ENCODE peak calls at places on chromosomes 12 and 14, in nine cellular contexts. M is activated CD4-positive, alpha-beta T cell treated with anti-CD3 and anti-CD28 coated beads, Interleukin-2, amount 50 U/mL, for 24 hours; D is SJSA1; X is AG04450; G is heart left ventricle; I is epithelial cell of esophagus; P is WTC11; U is colonic mucosa; B is HEK293T. J is an unnamed sample.

GRCh38 chr12:6458281-6459003 is 6.6 kb downstream of the TAPBPL start:
- DNase-seq in X (no peak), P (no peak), D (no peak), U (no peak), B (no peak), M (no peak), G (no peak), I (no peak), J (no peak)

GRCh38 chr12:60148109-60148508 is 552.3 kb downstream of the SLC16A7 start:
- DNase-seq in P (no peak), B (no peak), U (no peak), I (peak), M (no peak), G (no peak), X (peak), D (no peak), J (no peak)

GRCh38 chr14:92615451-92615850 is 101.9 kb downstream of the RIN3 start:
- DNase-seq in B (no peak), I (no peak), D (no peak), U (no peak), M (no peak), G (no peak), X (no peak), P (no peak), J (no peak)

GRCh38 chr12:25447046-25447445 is 106.0 kb downstream of the LMNTD1 start:
- DNase-seq in U (no peak), B (no peak), X (no peak), I (no peak), M (no peak), D (no peak), P (no peak), G (no peak), J (no peak)

GRCh38 chr14:35121026-35121886 is 534 bp downstream of the PPP2R3C start:
- DNase-seq in M (no peak), P (no peak), X (no peak), G (no peak), D (peak), U (peak), I (peak), B (no peak), J (no peak)

GRCh38 chr14:63045234-63045611 is at the start of gene KCNH5:
- DNase-seq in I (peak), P (peak), D (no peak), B (peak), M (no peak), G (peak), X (no peak), U (no peak), J (peak)

GRCh38 chr14:63178912-63179311 is 25.3 kb upstream of the RHOJ start:
- DNase-seq in U (no peak), I (peak), X (no peak), G (no peak), M (no peak), D (no peak), P (no peak), B (no peak), J (no peak)

GRCh38 chr12:109513977-109514376 is 36.5 kb downstream of the UBE3B start:
- DNase-seq in U (no peak), B (no peak), I (peak), D (no peak), X (no peak), G (no peak), P (no peak), M (no peak), J (no peak)

GRCh38 chr12:6104842-6105241 is 19.6 kb downstream of the VWF start:
- DNase-seq in P (no peak), I (no peak), D (no peak), B (no peak), M (no peak), G (no peak), X (no peak), U (no peak), J (no peak)

GRCh38 chr12:3925621-3926020 is 52.4 kb upstream of the PARP11 start:
- DNase-seq in G (no peak), B (no peak), P (no peak), I (no peak), M (no peak), U (no peak), D (no peak), X (no peak), J (no peak)

GRCh38 chr14:91996951-91997371 is 42.9 kb downstream of the TRIP11 start:
- DNase-seq in G (no peak), D (no peak), M (no peak), P (no peak), U (no peak), I (peak), X (peak), B (peak), J (peak)

GRCh38 chr14:63877594-63877993 is 24.8 kb downstream of the SYNE2 start:
- DNase-seq in M (no peak), D (no peak), P (no peak), I (no peak), G (no peak), B (no peak), X (no peak), U (no peak), J (no peak)

GRCh38 chr12:10143205-10143604 is 13.2 kb upstream of the CLEC7A start:
- DNase-seq in M (no peak), G (no peak), X (no peak), I (peak), U (no peak), B (no peak), D (no peak), P (no peak), J (no peak)

GRCh38 chr12:122646568-122647220 is 56.5 kb downstream of the HCAR2 start:
- DNase-seq in U (no peak), M (no peak), G (no peak), I (peak), X (peak), B (no peak), P (no peak), D (peak), J (no peak)

GRCh38 chr14:61034416-61035100 is 53.5 kb downstream of the SLC38A6 start:
- DNase-seq in P (no peak), D (no peak), X (no peak), U (no peak), I (peak), G (no peak), B (no peak), M (no peak), J (peak)

GRCh38 chr12:6193853-6194815 is 6.1 kb upstream of the CD9 start:
- DNase-seq in I (peak), P (peak), U (no peak), B (no peak), M (no peak), G (no peak), X (no peak), D (no peak), J (no peak)

GRCh38 chr14:95314609-95315008 is 5.1 kb downstream of the CLMN start:
- DNase-seq in X (no peak), U (no peak), P (no peak), B (no peak), M (peak), G (no peak), I (peak), D (no peak), J (no peak)

GRCh38 chr14:43356984-43357545 is 1150.0 kb downstream of the FSCB start:
- DNase-seq in M (no peak), B (no peak), P (no peak), U (no peak), D (no peak), I (no peak), G (no peak), X (no peak), J (no peak)

GRCh38 chr14:77682158-77682553 is 25.7 kb downstream of the ALKBH1 start:
- DNase-seq in P (no peak), I (peak), M (no peak), B (no peak), X (no peak), U (no peak), D (no peak), G (no peak), J (no peak)

GRCh38 chr12:109934026-109934425 is 34.0 kb downstream of the TCHP start:
- DNase-seq in P (no peak), B (no peak), D (no peak), I (no peak), G (no peak), X (peak), M (no peak), U (no peak), J (no peak)

GRCh38 chr14:88879016-88879415 is 54.6 kb downstream of the TTC8 start:
- DNase-seq in U (no peak), B (no peak), I (peak), P (no peak), G (no peak), D (no peak), M (no peak), X (peak), J (no peak)

GRCh38 chr12:1474059-1474537 is 120.3 kb downstream of the FBXL14 start:
- DNase-seq in M (no peak), G (no peak), B (no peak), X (peak), U (no peak), P (no peak), I (peak), D (peak), J (no peak)

GRCh38 chr14:57641776-57642175 is 148.1 kb upstream of the CCDC198 start:
- DNase-seq in G (no peak), D (no peak), I (no peak), P (no peak), U (no peak), X (no peak), M (no peak), B (no peak), J (no peak)

GRCh38 chr14:64569108-64570045 is 19.6 kb downstream of the PPP1R36 start:
- DNase-seq in G (peak), M (no peak), P (no peak), D (peak), U (no peak), B (no peak), X (no peak), I (peak), J (no peak)

GRCh38 chr12:88876867-88877266 is 296.6 kb upstream of the KITLG start:
- DNase-seq in U (no peak), I (peak), D (no peak), B (no peak), P (no peak), G (no peak), M (no peak), X (no peak), J (no peak)

GRCh38 chr12:27861428-27862167 is 81.6 kb upstream of the MANSC4 start:
- DNase-seq in G (peak), D (no peak), B (no peak), P (no peak), X (no peak), I (no peak), M (no peak), U (peak), J (no peak)

GRCh38 chr14:79248131-79248530 is 963.2 kb downstream of the DIO2 start:
- DNase-seq in D (no peak), P (no peak), U (no peak), G (no peak), X (no peak), I (no peak), M (no peak), B (no peak), J (no peak)

GRCh38 chr12:132438726-132439125 is 51.2 kb upstream of the FBRSL1 start:
- DNase-seq in B (no peak), G (no peak), I (no peak), M (no peak), P (no peak), X (no peak), D (no peak), U (no peak), J (no peak)

GRCh38 chr12:75953312-75953906 is 78.2 kb downstream of the PHLDA1 start:
- DNase-seq in X (no peak), P (no peak), D (no peak), G (no peak), U (no peak), I (peak), B (no peak), M (no peak), J (no peak)

GRCh38 chr12:64746663-64747062 is 12.5 kb downstream of the GNS start:
- DNase-seq in B (no peak), M (no peak), G (no peak), D (no peak), X (no peak), P (no peak), I (peak), U (no peak), J (no peak)

GRCh38 chr14:55031190-55031589 is 4.2 kb downstream of the SOCS4 start:
- DNase-seq in U (no peak), D (no peak), I (no peak), P (no peak), X (no peak), M (no peak), G (no peak), B (no peak), J (no peak)

GRCh38 chr12:109192358-109192757 is 76.0 kb downstream of the ACACB start:
- DNase-seq in B (no peak), D (no peak), P (no peak), M (no peak), G (no peak), I (peak), X (peak), U (no peak), J (no peak)

GRCh38 chr12:58326534-58326933 is 385.2 kb downstream of the ATP23 start:
- DNase-seq in X (no peak), P (no peak), U (no peak), D (no peak), I (no peak), G (no peak), M (no peak), B (no peak), J (no peak)

GRCh38 chr14:92726135-92726932 is 22.1 kb downstream of the LGMN start:
- DNase-seq in B (no peak), D (peak), P (no peak), X (peak), U (peak), M (no peak), G (peak), I (peak), J (no peak)